ENCODE peak calls at places on chromosomes 7 and 10, in five cellular contexts. G is GM20000, C is fibroblast of pulmonary artery, Y is natural killer cell, R is OCI-LY7. H is an unnamed sample.

GRCh38 chr10:66192162-66192834 is 733.5 kb upstream of the LRRTM3 start:
- DNase-seq in G (no peak), C (no peak), Y (no peak), R (no peak), H (no peak)

GRCh38 chr10:51896849-51897248 is 197.5 kb upstream of the CSTF2T start:
- DNase-seq in G (no peak), C (peak; percentile 83), Y (no peak), R (no peak), H (no peak)

GRCh38 chr10:24456319-24456718 is 247.4 kb downstream of the KIAA1217 start:
- DNase-seq in G (no peak), C (peak; percentile 51), Y (no peak), R (no peak), H (no peak)

GRCh38 chr10:33772370-33773331 is 438.2 kb upstream of the NRP1 start:
- DNase-seq in G (no peak), C (peak; percentile 24), Y (no peak), R (no peak), H (no peak)

GRCh38 chr10:117745301-117745700 is 202.8 kb downstream of the EMX2 start:
- DNase-seq in G (no peak), C (no peak), Y (no peak), R (no peak), H (no peak)

GRCh38 chr7:3649678-3650445 is 348.8 kb downstream of the SDK1 start:
- DNase-seq in G (no peak), C (peak; percentile 23), Y (no peak), R (no peak), H (no peak)

GRCh38 chr10:19828278-19829049 is 12.2 kb downstream of the PLXDC2 start:
- DNase-seq in G (no peak), C (peak; percentile 71), Y (no peak), R (no peak), H (peak; percentile 56)

GRCh38 chr7:64946772-64947171 is 43.7 kb downstream of the ZNF273 start:
- DNase-seq in G (no peak), C (peak; percentile 4), Y (no peak), R (peak; percentile 60), H (no peak)

GRCh38 chr7:152132812-152133211 is 107.3 kb downstream of the GALNT11 start:
- DNase-seq in G (no peak), C (no peak), Y (no peak), R (no peak), H (no peak)

GRCh38 chr7:44244282-44244681 is 43.5 kb downstream of the YKT6 start:
- DNase-seq in G (peak; percentile 76), C (peak; percentile 18), Y (no peak), R (peak; percentile 57), H (no peak)

GRCh38 chr10:87546971-87547413 is 42.3 kb downstream of the MINPP1 start:
- DNase-seq in G (no peak), C (peak; percentile 38), Y (no peak), R (no peak), H (peak; percentile 52)

GRCh38 chr7:143257501-143257900 is 5.7 kb upstream of the GSTK1 start:
- DNase-seq in G (no peak), C (no peak), Y (no peak), R (no peak), H (no peak)

GRCh38 chr10:45241865-45242518 is 73.4 kb downstream of the OR13A1 start:
- DNase-seq in G (no peak), C (no peak), Y (no peak), R (peak; percentile 8), H (no peak)

GRCh38 chr7:50155755-50156154 is 62.7 kb upstream of the ZPBP start:
- DNase-seq in G (no peak), C (no peak), Y (no peak), R (no peak), H (no peak)

GRCh38 chr7:11591943-11592342 is 240.1 kb downstream of the THSD7A start:
- DNase-seq in G (no peak), C (no peak), Y (no peak), R (no peak), H (no peak)

GRCh38 chr10:71260622-71261325 is 48.4 kb downstream of the UNC5B start:
- DNase-seq in G (no peak), C (peak; percentile 97), Y (no peak), R (no peak), H (no peak)

GRCh38 chr10:132921818-132922807 is 20.3 kb downstream of the CFAP46 start:
- DNase-seq in G (no peak), C (no peak), Y (no peak), R (no peak), H (no peak)

GRCh38 chr10:24891823-24892222 is 60.6 kb downstream of the PRTFDC1 start:
- DNase-seq in G (no peak), C (peak; percentile 66), Y (no peak), R (no peak), H (no peak)

GRCh38 chr10:91551856-91552255 is 81.0 kb downstream of the PPP1R3C start:
- DNase-seq in G (peak; percentile 32), C (peak; percentile 86), Y (no peak), R (no peak), H (no peak)

GRCh38 chr7:42494722-42495121 is 257.7 kb upstream of the GLI3 start:
- DNase-seq in G (no peak), C (no peak), Y (no peak), R (no peak), H (no peak)

GRCh38 chr10:131021246-131021895 is 290.1 kb downstream of the TCERG1L start:
- DNase-seq in G (no peak), C (no peak), Y (no peak), R (no peak), H (no peak)

GRCh38 chr7:94190599-94191061 is 186.5 kb upstream of the BET1 start:
- DNase-seq in G (no peak), C (peak; percentile 96), Y (no peak), R (no peak), H (no peak)

GRCh38 chr10:85492684-85493083 is 873.9 kb downstream of the GRID1 start:
- DNase-seq in G (no peak), C (no peak), Y (no peak), R (no peak), H (no peak)

GRCh38 chr10:43409385-43410109 is 561 bp upstream of the HNRNPF start:
- DNase-seq in G (no peak), C (no peak), Y (peak; percentile 58), R (no peak), H (no peak)

GRCh38 chr7:152383341-152384234 is 52.2 kb downstream of the KMT2C start:
- DNase-seq in G (no peak), C (peak; percentile 86), Y (no peak), R (no peak), H (peak; percentile 53)

GRCh38 chr10:22316286-22317120 is at the start of gene COMMD3:
- DNase-seq in G (peak; percentile 88), C (peak; percentile 90), Y (peak; percentile 83), R (peak; percentile 89), H (peak; percentile 72)

GRCh38 chr10:117189557-117189956 is 7.7 kb upstream of the KCNK18 start:
- DNase-seq in G (no peak), C (no peak), Y (no peak), R (no peak), H (no peak)

GRCh38 chr7:104135760-104136558 is 71.9 kb downstream of the ORC5 start:
- DNase-seq in G (no peak), C (no peak), Y (no peak), R (no peak), H (no peak)

GRCh38 chr7:636396-636795 is 90.1 kb upstream of the DNAAF5 start:
- DNase-seq in G (peak; percentile 56), C (peak; percentile 39), Y (peak; percentile 65), R (no peak), H (no peak)

GRCh38 chr7:93949468-93949867 is 27.9 kb downstream of the GNG11 start:
- DNase-seq in G (no peak), C (peak; percentile 86), Y (no peak), R (no peak), H (no peak)

GRCh38 chr7:44078521-44078920 is 3.8 kb downstream of the POLM start:
- DNase-seq in G (no peak), C (no peak), Y (no peak), R (no peak), H (no peak)

GRCh38 chr10:3781458-3782098 is 3.4 kb downstream of the KLF6 start:
- DNase-seq in G (no peak), C (peak; percentile 75), Y (peak; percentile 63), R (peak; percentile 27), H (peak; percentile 53)
- TF ChIP-seq CTCF in G (no peak), C (peak; percentile 56), Y (peak; percentile 45), R (no peak), H (peak; percentile 64)

GRCh38 chr10:2208106-2208505 is 470.8 kb upstream of the ADARB2 start:
- DNase-seq in G (no peak), C (no peak), Y (no peak), R (no peak), H (no peak)
- TF ChIP-seq CTCF in G (no peak), C (no peak), Y (no peak), R (no peak), H (no peak)

GRCh38 chr10:11265486-11265885 is 247.8 kb downstream of the CELF2 start:
- DNase-seq in G (no peak), C (no peak), Y (no peak), R (no peak), H (no peak)

GRCh38 chr10:11272915-11273389 is 255.3 kb downstream of the CELF2 start:
- DNase-seq in G (peak; percentile 52), C (no peak), Y (no peak), R (no peak), H (no peak)

GRCh38 chr10:11270858-11271179 is 253.1 kb downstream of the CELF2 start:
- DNase-seq in G (no peak), C (no peak), Y (no peak), R (no peak), H (no peak)

GRCh38 chr10:11264481-11265044 is 246.9 kb downstream of the CELF2 start:
- DNase-seq in G (no peak), C (no peak), Y (no peak), R (no peak), H (no peak)

GRCh38 chr10:11270135-11270857 is 252.6 kb downstream of the CELF2 start:
- DNase-seq in G (peak; percentile 65), C (peak; percentile 77), Y (peak; percentile 74), R (peak; percentile 82), H (no peak)
- TF ChIP-seq CTCF in G (peak; percentile 52), C (peak; percentile 93), Y (peak; percentile 94), R (peak; percentile 98), H (peak; percentile 79)

GRCh38 chr7:26200444-26201260 is at the start of gene HNRNPA2B1:
- DNase-seq in G (peak; percentile 84), C (peak; percentile 98), Y (peak; percentile 98), R (peak; percentile 99), H (peak; percentile 96)
- TF ChIP-seq CTCF in G (no peak), C (no peak), Y (no peak), R (no peak), H (no peak)

GRCh38 chr7:82444220-82445049 is 858 bp upstream of the CACNA2D1 start:
- DNase-seq in G (no peak), C (peak; percentile 10), Y (no peak), R (no peak), H (no peak)
- TF ChIP-seq CTCF in G (no peak), C (no peak), Y (no peak), R (no peak), H (no peak)

DNA sequence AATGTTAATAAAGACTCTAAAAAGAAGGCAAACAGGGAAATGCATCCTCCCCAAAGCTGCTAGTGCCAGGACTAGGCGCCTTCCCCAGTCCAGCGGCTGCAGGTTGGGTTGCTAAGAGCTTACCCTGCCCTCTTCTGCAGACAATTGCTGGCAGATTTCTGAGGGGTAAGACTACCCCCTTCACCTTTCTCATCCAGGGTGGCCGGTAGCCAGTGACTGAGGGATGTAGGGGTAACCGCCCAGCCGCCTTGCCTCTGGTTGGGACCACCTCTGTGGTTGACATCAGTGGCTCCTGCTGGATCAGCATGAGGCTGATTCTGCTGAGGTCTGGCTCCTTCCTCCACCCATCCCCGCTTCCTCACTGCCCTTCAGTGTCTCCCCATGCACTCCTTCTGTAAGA is 71.2 kb downstream of the ADCYAP1R1 start:
- DNase-seq in G (no peak), C (no peak), Y (no peak), R (no peak), H (no peak)
- TF ChIP-seq CTCF in G (no peak), C (no peak), Y (no peak), R (no peak), H (no peak)